ENCODE peak calls at places on chromosomes 16 and 17, in ten cellular contexts. K is cardiac muscle cell; H is nephron progenitor cell; P is endothelial cell; J is PC-9; N is HFF-Myc; C is CD8-positive, alpha-beta T cell; Q is Calu3; W is fibroblast of lung; U is AG04450. D is an unnamed sample.
A peak's percentile ranks its signal among the peaks of the same experiment; 100 is the strongest.

GRCh38 chr17:63665527-63666214 is 34.3 kb downstream of the LIMD2 start:
- DNase-seq in K (peak; percentile 25), H (no peak), P (peak; percentile 24), J (no peak), N (no peak), C (no peak), Q (no peak), W (no peak), U (no peak), D (no peak)

GRCh38 chr16:19210968-19211367 is 42.9 kb downstream of the SYT17 start:
- DNase-seq in K (no peak), H (no peak), P (no peak), J (no peak), N (no peak), C (no peak), Q (no peak), W (no peak), U (no peak), D (no peak)

GRCh38 chr16:85577899-85578598 is 35.1 kb upstream of the GSE1 start:
- DNase-seq in K (no peak), H (no peak), P (no peak), J (no peak), N (no peak), C (no peak), Q (no peak), W (no peak), U (no peak), D (no peak)

GRCh38 chr17:980406-981291 is 1.1 kb upstream of the NXN start:
- DNase-seq in K (peak; percentile 89), H (peak; percentile 72), P (peak; percentile 74), J (peak; percentile 73), N (no peak), C (peak; percentile 78), Q (peak; percentile 70), W (peak; percentile 86), U (no peak), D (no peak)

GRCh38 chr16:84207869-84208268 is 16.9 kb downstream of the ADAD2 start:
- DNase-seq in K (no peak), H (no peak), P (no peak), J (no peak), N (no peak), C (no peak), Q (no peak), W (no peak), U (no peak), D (no peak)

GRCh38 chr16:79528281-79528680 is 72.3 kb downstream of the MAF start:
- DNase-seq in K (no peak), H (no peak), P (no peak), J (no peak), N (no peak), C (no peak), Q (no peak), W (no peak), U (no peak), D (no peak)

GRCh38 chr16:89185062-89185751 is 13.7 kb downstream of the CDH15 start:
- DNase-seq in K (no peak), H (no peak), P (no peak), J (no peak), N (no peak), C (no peak), Q (no peak), W (no peak), U (no peak), D (no peak)

GRCh38 chr16:29784901-29785500 is 5.5 kb upstream of the KIF22 start:
- DNase-seq in K (peak; percentile 85), H (peak; percentile 76), P (peak; percentile 88), J (no peak), N (no peak), C (peak; percentile 78), Q (peak; percentile 72), W (peak; percentile 53), U (no peak), D (peak; percentile 95)

GRCh38 chr16:65964752-65965151 is 401.7 kb upstream of the CDH5 start:
- DNase-seq in K (no peak), H (no peak), P (no peak), J (no peak), N (no peak), C (no peak), Q (no peak), W (no peak), U (no peak), D (no peak)
- TF ChIP-seq CTCF in K (no peak), H (no peak), P (no peak), J (no peak), N (peak; percentile 5), C (no peak), Q (peak; percentile 25), W (no peak), U (no peak), D (peak; percentile 26)

GRCh38 chr17:17807440-17807839 is 29.3 kb downstream of the SREBF1 start:
- DNase-seq in K (no peak), H (no peak), P (no peak), J (no peak), N (no peak), C (no peak), Q (no peak), W (no peak), U (no peak), D (no peak)

GRCh38 chr17:17806611-17807010 is 30.2 kb downstream of the SREBF1 start:
- DNase-seq in K (no peak), H (no peak), P (no peak), J (no peak), N (no peak), C (no peak), Q (no peak), W (no peak), U (no peak), D (no peak)

GRCh38 chr17:17805575-17805974 is 31.2 kb downstream of the SREBF1 start:
- DNase-seq in K (no peak), H (no peak), P (no peak), J (no peak), N (no peak), C (no peak), Q (no peak), W (no peak), U (no peak), D (no peak)

GRCh38 chr17:17804007-17804406 is 32.8 kb downstream of the SREBF1 start:
- DNase-seq in K (no peak), H (no peak), P (no peak), J (no peak), N (no peak), C (no peak), Q (no peak), W (no peak), U (no peak), D (no peak)

GRCh38 chr17:17806035-17806434 is 30.8 kb downstream of the SREBF1 start:
- DNase-seq in K (no peak), H (no peak), P (no peak), J (no peak), N (no peak), C (no peak), Q (no peak), W (no peak), U (no peak), D (no peak)
- TF ChIP-seq CTCF in K (no peak), H (no peak), P (no peak), J (no peak), N (no peak), C (no peak), Q (no peak), W (no peak), U (no peak), D (no peak)

GRCh38 chr16:55322327-55322726 is 1.7 kb upstream of the IRX6 start:
- DNase-seq in K (no peak), H (no peak), P (no peak), J (no peak), N (no peak), C (no peak), Q (no peak), W (no peak), U (no peak), D (no peak)

GRCh38 chr16:55326261-55326802 is 2.3 kb downstream of the IRX6 start:
- DNase-seq in K (no peak), H (no peak), P (no peak), J (no peak), N (no peak), C (no peak), Q (no peak), W (no peak), U (no peak), D (no peak)

GRCh38 chr16:55325458-55326109 is 1.6 kb downstream of the IRX6 start:
- DNase-seq in K (no peak), H (no peak), P (no peak), J (no peak), N (no peak), C (no peak), Q (no peak), W (no peak), U (no peak), D (no peak)

GRCh38 chr16:55324491-55325447 is 766 bp downstream of the IRX6 start:
- DNase-seq in K (no peak), H (peak; percentile 50), P (peak; percentile 40), J (no peak), N (no peak), C (no peak), Q (no peak), W (no peak), U (no peak), D (no peak)

DNA sequence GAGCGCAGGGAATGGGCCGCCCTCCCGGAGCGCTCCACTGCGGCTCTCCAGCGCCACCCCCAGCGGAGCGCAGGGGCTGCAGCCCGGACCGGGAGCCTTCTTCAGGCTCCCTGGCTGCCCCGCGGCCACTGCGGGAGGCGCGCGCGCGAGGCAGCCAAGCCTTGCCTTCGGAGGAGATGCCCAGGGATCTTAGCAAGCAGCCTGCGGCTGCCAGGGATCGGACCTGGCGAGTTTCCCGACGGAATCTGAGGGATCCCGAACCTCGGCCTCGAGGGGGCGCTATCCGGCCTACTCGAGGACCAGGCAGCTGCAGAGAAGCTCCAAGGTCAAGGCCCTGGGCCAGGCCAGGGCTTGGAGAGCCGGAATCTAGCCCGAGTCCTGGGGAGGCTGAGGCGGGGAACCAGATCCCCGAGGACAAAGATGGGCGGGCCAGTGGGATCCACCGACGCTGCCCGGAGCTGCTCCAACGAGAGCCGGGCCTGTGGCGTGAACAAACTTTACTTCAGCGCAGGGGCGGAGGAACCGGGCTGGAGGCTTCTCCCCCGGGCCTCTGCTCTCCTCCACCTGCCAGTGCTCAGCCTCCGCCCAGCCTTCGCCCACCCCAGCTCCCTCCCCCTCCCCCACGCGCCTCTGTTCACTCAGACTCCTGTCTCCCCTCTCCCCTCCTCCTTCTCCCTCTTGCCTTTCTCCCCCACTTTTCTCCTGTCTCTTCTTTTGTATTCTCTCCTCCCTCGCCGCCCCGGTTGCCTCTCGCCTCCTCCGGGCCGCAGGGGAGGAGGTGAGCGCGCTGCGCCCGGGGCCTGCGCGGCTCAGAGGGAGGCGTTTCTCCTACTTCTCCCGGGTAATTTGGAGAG is at the start of gene IRX6:
- DNase-seq in K (peak; percentile 5), H (peak; percentile 76), P (peak; percentile 78), J (no peak), N (no peak), C (no peak), Q (no peak), W (no peak), U (no peak), D (no peak)
- TF ChIP-seq CTCF in K (peak; percentile 25), H (peak; percentile 65), P (peak; percentile 91), J (no peak), N (peak; percentile 55), C (no peak), Q (no peak), W (no peak), U (no peak), D (peak; percentile 73)

DNA sequence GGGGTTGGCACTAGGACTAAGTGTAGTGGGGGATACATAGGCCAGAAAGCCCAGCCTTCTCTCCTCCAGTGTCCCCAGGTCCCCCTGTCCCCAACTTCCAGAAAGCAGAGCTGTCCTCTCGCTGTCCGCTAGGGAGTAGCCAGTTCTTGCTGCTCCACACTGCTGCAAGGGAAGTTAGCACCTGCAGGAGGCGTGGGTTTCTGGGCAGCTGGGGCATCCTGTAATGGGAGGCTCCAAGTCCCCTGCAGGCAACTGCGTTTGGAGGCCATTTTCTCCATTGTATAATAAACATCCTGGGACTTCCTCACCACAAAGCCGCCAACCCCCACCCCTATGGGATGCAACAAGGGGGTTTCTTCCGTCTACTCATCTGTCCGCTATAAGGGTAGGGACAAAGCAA is 1.7 kb downstream of the RPRML start:
- DNase-seq in K (peak; percentile 32), H (peak; percentile 66), P (peak; percentile 74), J (no peak), N (peak; percentile 38), C (no peak), Q (peak; percentile 58), W (peak; percentile 16), U (no peak), D (no peak)
- TF ChIP-seq CTCF in K (peak; percentile 32), H (peak; percentile 41), P (no peak), J (no peak), N (peak; percentile 48), C (no peak), Q (no peak), W (peak; percentile 28), U (peak; percentile 48), D (peak; percentile 66)

D was measured in chondrocyte.